ENCODE peak calls at places on chromosomes 5 and 9, in six cellular contexts. K is uterus, M is right cardiac atrium, C is left lung, J is kidney, V is mammary epithelial cell. X is an unnamed sample.

GRCh38 chr9:137049544-137050449 is 3.8 kb upstream of the NPDC1 start:
- DNase-seq in K (no peak), M (peak), C (no peak), J (no peak), V (no peak), X (peak)

GRCh38 chr5:78523314-78524193 is 125.0 kb downstream of the LHFPL2 start:
- DNase-seq in K (no peak), M (no peak), C (no peak), J (peak), V (no peak), X (no peak)

GRCh38 chr9:109270971-109271900 is 49.6 kb downstream of the EPB41L4B start:
- DNase-seq in K (no peak), M (no peak), C (no peak), J (no peak), V (no peak), X (peak)

GRCh38 chr5:173327948-173328895 is at the start of gene STC2:
- DNase-seq in K (no peak), M (peak), C (peak), J (peak), V (peak), X (peak)

GRCh38 chr9:125176632-125177031 is 13.0 kb downstream of the PPP6C start:
- DNase-seq in K (no peak), M (no peak), C (no peak), J (no peak), V (no peak), X (no peak)

GRCh38 chr9:93950619-93951601 is 4.2 kb downstream of the BARX1 start:
- DNase-seq in K (no peak), M (peak), C (no peak), J (no peak), V (peak), X (peak)

GRCh38 chr9:131677051-131677444 is 62.8 kb downstream of the RAPGEF1 start:
- DNase-seq in K (no peak), M (no peak), C (no peak), J (no peak), V (no peak), X (no peak)

GRCh38 chr5:131081371-131081770 is 83.7 kb downstream of the HINT1 start:
- DNase-seq in K (no peak), M (no peak), C (no peak), J (no peak), V (no peak), X (no peak)

GRCh38 chr5:73692166-73692640 is 66.2 kb downstream of the ARHGEF28 start:
- DNase-seq in K (no peak), M (no peak), C (no peak), J (no peak), V (peak), X (no peak)

GRCh38 chr5:66840527-66841013 is 244.4 kb downstream of the MAST4 start:
- DNase-seq in K (no peak), M (no peak), C (no peak), J (no peak), V (peak), X (no peak)

GRCh38 chr5:145931718-145932117 is 4.7 kb upstream of the SH3RF2 start:
- DNase-seq in K (no peak), M (no peak), C (no peak), J (no peak), V (no peak), X (no peak)

GRCh38 chr5:50440651-50441478 is at the start of gene EMB:
- DNase-seq in K (peak), M (peak), C (peak), J (peak), V (peak), X (peak)

GRCh38 chr5:122291000-122291592 is 20.9 kb upstream of the SNCAIP start:
- DNase-seq in K (peak), M (no peak), C (no peak), J (no peak), V (peak), X (no peak)

GRCh38 chr5:80318212-80318611 is 1.6 kb upstream of the SPZ1 start:
- DNase-seq in K (peak), M (no peak), C (no peak), J (no peak), V (no peak), X (no peak)

GRCh38 chr5:150670275-150670960 is 9.4 kb downstream of the MYOZ3 start:
- DNase-seq in K (no peak), M (no peak), C (no peak), J (no peak), V (no peak), X (no peak)

GRCh38 chr9:108934323-108934885 is at the start of gene ABITRAM:
- DNase-seq in K (peak), M (peak), C (peak), J (peak), V (peak), X (peak)

GRCh38 chr5:1127991-1128785 is 16.3 kb upstream of the SLC12A7 start:
- DNase-seq in K (no peak), M (peak), C (no peak), J (peak), V (no peak), X (peak)

GRCh38 chr5:95963650-95964410 is 2.2 kb upstream of the ELL2 start:
- DNase-seq in K (no peak), M (no peak), C (no peak), J (no peak), V (peak), X (no peak)

GRCh38 chr5:174187481-174187880 is 142.0 kb downstream of the NSG2 start:
- DNase-seq in K (no peak), M (no peak), C (no peak), J (no peak), V (no peak), X (no peak)

GRCh38 chr5:1120236-1120999 is 8.6 kb upstream of the SLC12A7 start:
- DNase-seq in K (no peak), M (no peak), C (no peak), J (no peak), V (no peak), X (no peak)

GRCh38 chr5:142796492-142797109 is 26.4 kb downstream of the ARHGAP26 start:
- DNase-seq in K (no peak), M (no peak), C (no peak), J (no peak), V (no peak), X (no peak)

GRCh38 chr9:136511144-136511669 is 28.4 kb upstream of the SEC16A start:
- DNase-seq in K (no peak), M (peak), C (no peak), J (no peak), V (no peak), X (no peak)

GRCh38 chr5:114361724-114362196 is at the start of gene KCNN2:
- DNase-seq in K (peak), M (peak), C (peak), J (peak), V (peak), X (peak)
- H3K27ac ChIP-seq in K (peak), M (peak), C (peak), J (no peak), V (no peak), X (peak)

GRCh38 chr9:120741701-120742100 is 27.4 kb upstream of the MEGF9 start:
- DNase-seq in K (no peak), M (no peak), C (no peak), J (no peak), V (no peak), X (no peak)

GRCh38 chr9:120742951-120743416 is 28.7 kb upstream of the MEGF9 start:
- DNase-seq in K (no peak), M (no peak), C (no peak), J (no peak), V (peak), X (no peak)

GRCh38 chr9:120735415-120736126 is 21.3 kb upstream of the MEGF9 start:
- DNase-seq in K (no peak), M (no peak), C (peak), J (no peak), V (no peak), X (peak)

GRCh38 chr9:120737411-120737810 is 23.1 kb upstream of the MEGF9 start:
- DNase-seq in K (no peak), M (no peak), C (no peak), J (no peak), V (no peak), X (no peak)

DNA sequence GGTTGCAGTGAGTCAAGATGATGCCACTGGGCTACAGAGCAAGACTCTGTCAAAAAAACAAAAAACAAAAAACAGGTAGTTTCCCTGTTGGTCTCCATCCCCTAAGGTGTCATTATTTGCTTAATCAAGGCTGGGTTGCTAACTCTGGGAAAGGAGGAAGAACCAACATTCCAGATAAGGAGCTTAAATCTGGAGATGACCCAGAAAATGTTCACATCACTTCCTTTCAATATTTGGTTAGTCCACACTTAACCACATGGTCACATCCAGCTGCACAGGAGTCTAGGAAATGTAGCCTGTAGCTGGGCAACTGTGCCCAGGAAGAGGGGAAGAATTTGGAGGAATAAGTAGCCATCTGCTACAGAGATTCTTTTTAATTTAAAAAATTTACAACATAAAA is 25.9 kb upstream of the MEGF9 start:
- DNase-seq in K (no peak), M (no peak), C (no peak), J (no peak), V (no peak), X (no peak)
- H3K4me3 ChIP-seq in K (no peak), M (no peak), C (no peak), J (no peak), V (no peak), X (no peak)

GRCh38 chr5:154896562-154896919 is 38.1 kb downstream of the CNOT8 start:
- DNase-seq in K (no peak), M (no peak), C (no peak), J (no peak), V (no peak), X (no peak)

GRCh38 chr5:154899107-154899816 is 38.7 kb downstream of the GEMIN5 start:
- DNase-seq in K (no peak), M (peak), C (no peak), J (no peak), V (no peak), X (no peak)

GRCh38 chr5:154901276-154901675 is 36.7 kb downstream of the GEMIN5 start:
- DNase-seq in K (no peak), M (no peak), C (no peak), J (no peak), V (no peak), X (no peak)

GRCh38 chr5:154898210-154898609 is 39.8 kb downstream of the CNOT8 start:
- DNase-seq in K (no peak), M (peak), C (no peak), J (no peak), V (no peak), X (no peak)

GRCh38 chr5:154900071-154900470 is 37.9 kb downstream of the GEMIN5 start:
- DNase-seq in K (no peak), M (no peak), C (no peak), J (no peak), V (no peak), X (no peak)
- H3K27ac ChIP-seq in K (no peak), M (no peak), C (peak), J (no peak), V (no peak), X (no peak)

GRCh38 chr9:133334161-133334560 is 1.8 kb downstream of the SURF6 start:
- DNase-seq in K (peak), M (no peak), C (no peak), J (peak), V (no peak), X (no peak)
- H3K4me3 ChIP-seq in K (no peak), M (no peak), C (no peak), J (peak), V (no peak), X (no peak)

X was measured in body of pancreas.